ENCODE peak calls at places on chromosomes 1 and 21, in seven cellular contexts. P is non-pigmented ciliary epithelial cell; F is stimulated activated CD8-positive, alpha-beta memory T cell treated with anti-CD3 and anti-CD28 coated beads, Interleukin-7, amount 100 ng/mL, for 1 hour; H is activated gamma-delta T cell treated with anti-CD3 and anti-CD28 coated beads, Interleukin-2, amount 50 U/mL, for 16 hours; E is foreskin keratinocyte; R is iPS-NIHi11; T is endothelial cell. J is an unnamed sample.

GRCh38 chr1:196306421-196306820 is 301.8 kb downstream of the KCNT2 start:
- DNase-seq in P (no peak), T (no peak), H (no peak), R (peak; percentile 8), E (peak; percentile 3), F (no peak), J (no peak)

GRCh38 chr1:57309608-57310007 is 114.3 kb downstream of the DAB1 start:
- DNase-seq in P (no peak), F (no peak), T (no peak), E (no peak), H (no peak), R (no peak), J (no peak)

GRCh38 chr1:67599085-67599484 is 85.9 kb upstream of the GADD45A start:
- DNase-seq in P (no peak), E (no peak), T (no peak), R (no peak), F (no peak), H (no peak), J (no peak)

GRCh38 chr1:172976222-172977041 is 74.3 kb downstream of the TNFSF18 start:
- DNase-seq in R (no peak), F (no peak), T (no peak), H (no peak), E (peak; percentile 69), P (no peak), J (no peak)

GRCh38 chr21:38766987-38767722 is 38.6 kb upstream of the ETS2 start:
- DNase-seq in P (no peak), E (no peak), T (no peak), H (peak; percentile 24), R (no peak), F (peak; percentile 8), J (no peak)

GRCh38 chr1:40153073-40153770 is 8.0 kb upstream of the RLF start:
- DNase-seq in E (no peak), F (no peak), H (no peak), T (peak; percentile 29), R (peak; percentile 23), P (peak; percentile 47), J (no peak)

GRCh38 chr21:34965200-34966174 is 83.6 kb downstream of the RUNX1 start:
- DNase-seq in H (no peak), F (no peak), R (no peak), E (no peak), P (peak; percentile 54), T (no peak), J (no peak)

GRCh38 chr1:180535418-180535999 is 23.3 kb upstream of the OVAAL start:
- DNase-seq in R (no peak), P (no peak), T (no peak), F (no peak), E (no peak), H (no peak), J (no peak)

GRCh38 chr1:7558481-7558880 is 212.6 kb upstream of the VAMP3 start:
- DNase-seq in T (no peak), P (no peak), E (no peak), H (no peak), R (no peak), F (no peak), J (no peak)

GRCh38 chr1:59972216-59972924 is 45.8 kb upstream of the CYP2J2 start:
- DNase-seq in R (no peak), E (no peak), P (no peak), T (no peak), H (no peak), F (no peak), J (no peak)

GRCh38 chr1:79815115-79815514 is 808.6 kb upstream of the ADGRL4 start:
- DNase-seq in H (no peak), R (no peak), P (no peak), F (no peak), E (no peak), T (no peak), J (no peak)

GRCh38 chr1:84300991-84301758 is at the start of gene SAMD13:
- DNase-seq in H (no peak), T (no peak), E (no peak), F (peak; percentile 2), P (no peak), R (peak; percentile 42), J (peak; percentile 84)

GRCh38 chr1:12276225-12276624 is 46.4 kb downstream of the VPS13D start:
- DNase-seq in R (peak; percentile 66), F (no peak), H (no peak), E (no peak), T (peak; percentile 44), P (peak; percentile 23), J (peak; percentile 70)

GRCh38 chr1:154776339-154776605 is 93.8 kb downstream of the KCNN3 start:
- DNase-seq in R (no peak), H (no peak), F (no peak), E (no peak), T (no peak), P (no peak), J (peak; percentile 40)

GRCh38 chr1:16077430-16078245 is 4.2 kb upstream of the FAM131C start:
- DNase-seq in T (no peak), E (no peak), H (no peak), P (no peak), R (no peak), F (no peak), J (no peak)

GRCh38 chr1:115430717-115431116 is 92.7 kb upstream of the NGF start:
- DNase-seq in H (no peak), F (no peak), P (peak; percentile 91), R (no peak), E (peak; percentile 94), T (no peak), J (no peak)

GRCh38 chr1:20017741-20018140 is 38.3 kb upstream of the PLA2G2A start:
- DNase-seq in H (no peak), T (no peak), P (no peak), F (no peak), R (no peak), E (no peak), J (no peak)

GRCh38 chr1:164051791-164052190 is 507.2 kb upstream of the PBX1 start:
- DNase-seq in P (no peak), T (no peak), R (no peak), E (no peak), H (no peak), F (no peak), J (no peak)

GRCh38 chr1:204424621-204425020 is 13.0 kb upstream of the PPP1R15B start:
- DNase-seq in R (no peak), E (no peak), F (no peak), T (no peak), H (no peak), P (no peak), J (no peak)

GRCh38 chr1:181140398-181140797 is 51.9 kb downstream of the IER5 start:
- DNase-seq in P (no peak), H (no peak), T (no peak), F (no peak), R (no peak), E (no peak), J (peak; percentile 10)

GRCh38 chr1:214438059-214438458 is 113.3 kb downstream of the PTPN14 start:
- DNase-seq in H (no peak), E (no peak), F (no peak), R (no peak), P (no peak), T (peak; percentile 18), J (no peak)

J was measured in sigmoid colon.